ENCODE peak calls at places on chromosomes 6 and 20, in nine cellular contexts. X is stimulated activated CD8-positive, alpha-beta memory T cell treated with anti-CD3 and anti-CD28 coated beads, Interleukin-2, amount 100 ng/mL, for 1 hour; G is nephron progenitor cell; H is ascending aorta; W is type B pancreatic cell; C is fibroblast of pulmonary artery; S is foreskin fibroblast; A is GM12891; M is tibial nerve. T is an unnamed sample.

GRCh38 chr6:2209226-2209809 is 36.1 kb downstream of the GMDS start:
- DNase-seq in X (no peak), G (peak), H (no peak), W (no peak), C (peak), S (peak), A (no peak), M (no peak), T (peak)

GRCh38 chr20:13493143-13493542 is 145.6 kb downstream of the TASP1 start:
- DNase-seq in X (no peak), G (no peak), H (no peak), W (no peak), C (no peak), S (no peak), A (no peak), M (no peak), T (no peak)

GRCh38 chr6:109389650-109390274 is 7.5 kb upstream of the CD164 start:
- DNase-seq in X (no peak), G (no peak), H (no peak), W (no peak), C (peak), S (peak), A (no peak), M (no peak), T (no peak)

GRCh38 chr6:54156650-54157250 is 45.5 kb downstream of the MLIP start:
- DNase-seq in X (no peak), G (no peak), H (no peak), W (no peak), C (no peak), S (no peak), A (no peak), M (no peak), T (no peak)

GRCh38 chr20:38724603-38725457 is 544 bp downstream of the SLC32A1 start:
- DNase-seq in X (no peak), G (peak), H (no peak), W (no peak), C (no peak), S (no peak), A (peak), M (no peak), T (peak)

GRCh38 chr20:325889-326644 is 715 bp downstream of the SOX12 start:
- DNase-seq in X (no peak), G (peak), H (peak), W (peak), C (peak), S (peak), A (no peak), M (no peak), T (peak)

GRCh38 chr6:163730496-163731210 is 316.1 kb downstream of the QKI start:
- DNase-seq in X (no peak), G (peak), H (peak), W (no peak), C (no peak), S (no peak), A (no peak), M (no peak), T (no peak)

GRCh38 chr20:20938599-20938998 is 167.6 kb downstream of the LINC00237 start:
- DNase-seq in X (no peak), G (no peak), H (no peak), W (no peak), C (no peak), S (no peak), A (no peak), M (no peak), T (no peak)

GRCh38 chr6:136790411-136791295 is 1.6 kb downstream of the MAP3K5 start:
- DNase-seq in X (no peak), G (no peak), H (no peak), W (no peak), C (no peak), S (peak), A (no peak), M (no peak), T (no peak)

GRCh38 chr20:57693002-57693582 is 16.7 kb downstream of the PMEPA1 start:
- DNase-seq in X (no peak), G (no peak), H (no peak), W (no peak), C (no peak), S (no peak), A (no peak), M (no peak), T (no peak)

GRCh38 chr20:49630396-49630951 is 62.5 kb upstream of the PTGIS start:
- DNase-seq in X (no peak), G (no peak), H (no peak), W (no peak), C (no peak), S (no peak), A (peak), M (no peak), T (peak)

GRCh38 chr20:61629361-61630239 is 377.5 kb downstream of the CDH4 start:
- DNase-seq in X (no peak), G (no peak), H (no peak), W (no peak), C (no peak), S (no peak), A (no peak), M (no peak), T (no peak)

GRCh38 chr20:10119336-10119735 is 84.5 kb downstream of the ANKEF1 start:
- DNase-seq in X (no peak), G (no peak), H (no peak), W (no peak), C (no peak), S (no peak), A (no peak), M (no peak), T (no peak)

GRCh38 chr6:159252955-159253508 is 83.8 kb downstream of the FNDC1 start:
- DNase-seq in X (no peak), G (no peak), H (no peak), W (no peak), C (peak), S (peak), A (peak), M (no peak), T (peak)

GRCh38 chr6:85473748-85474147 is 23.9 kb downstream of the NT5E start:
- DNase-seq in X (no peak), G (no peak), H (no peak), W (no peak), C (no peak), S (no peak), A (no peak), M (no peak), T (no peak)

GRCh38 chr20:32572271-32572968 is 12.7 kb downstream of the NOL4L start:
- DNase-seq in X (no peak), G (no peak), H (no peak), W (no peak), C (no peak), S (no peak), A (no peak), M (no peak), T (no peak)

GRCh38 chr20:41221614-41222218 is 84.4 kb downstream of the PLCG1 start:
- DNase-seq in X (no peak), G (no peak), H (no peak), W (no peak), C (no peak), S (no peak), A (no peak), M (no peak), T (no peak)

GRCh38 chr20:51928931-51929330 is 126.6 kb upstream of the SALL4 start:
- DNase-seq in X (no peak), G (no peak), H (no peak), W (no peak), C (peak), S (no peak), A (no peak), M (no peak), T (no peak)

GRCh38 chr6:14883921-14884320 is 361.9 kb upstream of the JARID2 start:
- DNase-seq in X (no peak), G (peak), H (no peak), W (no peak), C (no peak), S (peak), A (no peak), M (no peak), T (no peak)

GRCh38 chr6:170130771-170131241 is 160.1 kb downstream of the DLL1 start:
- DNase-seq in X (no peak), G (no peak), H (peak), W (peak), C (no peak), S (no peak), A (no peak), M (no peak), T (no peak)

GRCh38 chr20:17648782-17649730 is 33.0 kb downstream of the RRBP1 start:
- DNase-seq in X (no peak), G (no peak), H (no peak), W (no peak), C (no peak), S (no peak), A (no peak), M (no peak), T (no peak)

GRCh38 chr6:79463721-79464120 is 73.5 kb downstream of the LCA5 start:
- DNase-seq in X (no peak), G (no peak), H (no peak), W (no peak), C (no peak), S (no peak), A (no peak), M (no peak), T (no peak)

GRCh38 chr6:14068133-14068532 is 49.4 kb upstream of the CD83 start:
- DNase-seq in X (no peak), G (no peak), H (no peak), W (no peak), C (peak), S (peak), A (no peak), M (no peak), T (no peak)

GRCh38 chr20:63099426-63100267 is 92.9 kb upstream of the BHLHE23 start:
- DNase-seq in X (no peak), G (peak), H (peak), W (peak), C (no peak), S (no peak), A (no peak), M (no peak), T (no peak)

GRCh38 chr6:130697661-130698535 is 129.3 kb upstream of the SMLR1 start:
- DNase-seq in X (no peak), G (peak), H (no peak), W (no peak), C (peak), S (peak), A (peak), M (peak), T (peak)

GRCh38 chr6:168616807-168617756 is 176.1 kb downstream of the SMOC2 start:
- DNase-seq in X (no peak), G (no peak), H (no peak), W (no peak), C (no peak), S (no peak), A (no peak), M (peak), T (no peak)

GRCh38 chr6:135088818-135089809 is 34.5 kb upstream of the HBS1L start:
- DNase-seq in X (no peak), G (no peak), H (no peak), W (no peak), C (peak), S (peak), A (no peak), M (no peak), T (no peak)

GRCh38 chr6:158017621-158018369 is 36.1 kb downstream of the SYNJ2 start:
- DNase-seq in X (no peak), G (no peak), H (no peak), W (no peak), C (no peak), S (no peak), A (no peak), M (no peak), T (no peak)